ENCODE peak calls at places on chromosome 22, in six cellular contexts. D is heart right ventricle; K is activated naive CD8-positive, alpha-beta T cell treated with anti-CD3 and anti-CD28 coated beads for 36 hours; M is activated gamma-delta T cell treated with Interleukin-2 at 50 U/mL for 16 hours; G is endothelial cell of umbilical vein; L is dermis blood vessel endothelial cell. J is an unnamed sample.

GRCh38 chr22:18991138-18991432 is 55.0 kb upstream of the PRODH start:
- DNase-seq in D (no peak), K (no peak), M (no peak), G (no peak), L (no peak), J (no peak)

GRCh38 chr22:30045901-30046715 is 34.2 kb upstream of the HORMAD2 start:
- DNase-seq in D (no peak), K (no peak), M (no peak), G (no peak), L (no peak), J (no peak)

GRCh38 chr22:30000566-30000965 is 79.7 kb upstream of the HORMAD2 start:
- DNase-seq in D (no peak), K (no peak), M (no peak), G (no peak), L (no peak), J (no peak)

GRCh38 chr22:32904044-32904443 is 102.5 kb downstream of the TIMP3 start:
- DNase-seq in D (no peak), K (no peak), M (no peak), G (no peak), L (peak; percentile 11), J (no peak)

GRCh38 chr22:30837531-30837930 is 131.0 kb downstream of the MORC2 start:
- DNase-seq in D (no peak), K (no peak), M (no peak), G (no peak), L (no peak), J (no peak)

GRCh38 chr22:39266398-39267030 is 21.7 kb upstream of the PDGFB start:
- DNase-seq in D (no peak), K (no peak), M (no peak), G (no peak), L (no peak), J (no peak)

GRCh38 chr22:46591890-46592289 is 28.3 kb upstream of the GRAMD4 start:
- DNase-seq in D (no peak), K (no peak), M (no peak), G (no peak), L (no peak), J (no peak)

GRCh38 chr22:44451016-44451415 is 47.0 kb downstream of the RTL6 start:
- DNase-seq in D (no peak), K (no peak), M (no peak), G (no peak), L (no peak), J (no peak)

GRCh38 chr22:47193606-47194316 is 431.3 kb downstream of the TBC1D22A start:
- DNase-seq in D (no peak), K (no peak), M (no peak), G (no peak), L (no peak), J (no peak)

GRCh38 chr22:37242395-37242918 is 1.6 kb downstream of the RAC2 start:
- DNase-seq in D (peak; percentile 43), K (peak; percentile 90), M (peak; percentile 89), G (peak; percentile 51), L (peak; percentile 60), J (peak; percentile 86)